ENCODE peak calls at places on chromosome 10, in four cellular contexts. One of them, this sample, is unnamed.

GRCh38 chr10:65818990-65819389 is 1106.8 kb upstream of the LRRTM3 start:
- DNase-seq in stimulated activated CD4-positive, alpha-beta T cell treated with anti-CD3 and anti-CD28 coated beads, Interleukin-2, amount 100 ng/mL, for 48 hours: no peak
- DNase-seq in RCC 7860: no peak
- DNase-seq in activated CD8-positive, alpha-beta T cell treated with anti-CD3 and anti-CD28 coated beads for 36 hours: no peak
- DNase-seq in this sample: no peak

GRCh38 chr10:71708301-71708703 is 11.3 kb downstream of the C10orf105 start:
- DNase-seq in stimulated activated CD4-positive, alpha-beta T cell treated with anti-CD3 and anti-CD28 coated beads, Interleukin-2, amount 100 ng/mL, for 48 hours: peak
- DNase-seq in RCC 7860: no peak
- DNase-seq in activated CD8-positive, alpha-beta T cell treated with anti-CD3 and anti-CD28 coated beads for 36 hours: peak
- DNase-seq in this sample: peak

GRCh38 chr10:132447446-132448247 is 50.6 kb downstream of the PWWP2B start:
- DNase-seq in stimulated activated CD4-positive, alpha-beta T cell treated with anti-CD3 and anti-CD28 coated beads, Interleukin-2, amount 100 ng/mL, for 48 hours: peak
- DNase-seq in RCC 7860: peak
- DNase-seq in activated CD8-positive, alpha-beta T cell treated with anti-CD3 and anti-CD28 coated beads for 36 hours: peak
- DNase-seq in this sample: no peak

GRCh38 chr10:3293536-3294431 is 121.2 kb upstream of the PITRM1 start:
- DNase-seq in stimulated activated CD4-positive, alpha-beta T cell treated with anti-CD3 and anti-CD28 coated beads, Interleukin-2, amount 100 ng/mL, for 48 hours: no peak
- DNase-seq in RCC 7860: no peak
- DNase-seq in activated CD8-positive, alpha-beta T cell treated with anti-CD3 and anti-CD28 coated beads for 36 hours: no peak
- DNase-seq in this sample: no peak

GRCh38 chr10:4983615-4984216 is 19.9 kb downstream of the AKR1C2 start:
- DNase-seq in stimulated activated CD4-positive, alpha-beta T cell treated with anti-CD3 and anti-CD28 coated beads, Interleukin-2, amount 100 ng/mL, for 48 hours: no peak
- DNase-seq in RCC 7860: no peak
- DNase-seq in activated CD8-positive, alpha-beta T cell treated with anti-CD3 and anti-CD28 coated beads for 36 hours: no peak
- DNase-seq in this sample: no peak

GRCh38 chr10:69092959-69093850 is 5.3 kb downstream of the SRGN start:
- DNase-seq in stimulated activated CD4-positive, alpha-beta T cell treated with anti-CD3 and anti-CD28 coated beads, Interleukin-2, amount 100 ng/mL, for 48 hours: peak
- DNase-seq in RCC 7860: peak
- DNase-seq in activated CD8-positive, alpha-beta T cell treated with anti-CD3 and anti-CD28 coated beads for 36 hours: peak
- DNase-seq in this sample: no peak

GRCh38 chr10:13633689-13634088 is 46.9 kb downstream of the PRPF18 start:
- DNase-seq in stimulated activated CD4-positive, alpha-beta T cell treated with anti-CD3 and anti-CD28 coated beads, Interleukin-2, amount 100 ng/mL, for 48 hours: no peak
- DNase-seq in RCC 7860: no peak
- DNase-seq in activated CD8-positive, alpha-beta T cell treated with anti-CD3 and anti-CD28 coated beads for 36 hours: no peak
- DNase-seq in this sample: no peak

GRCh38 chr10:3622427-3622826 is 162.6 kb downstream of the KLF6 start:
- DNase-seq in stimulated activated CD4-positive, alpha-beta T cell treated with anti-CD3 and anti-CD28 coated beads, Interleukin-2, amount 100 ng/mL, for 48 hours: no peak
- DNase-seq in RCC 7860: no peak
- DNase-seq in activated CD8-positive, alpha-beta T cell treated with anti-CD3 and anti-CD28 coated beads for 36 hours: peak
- DNase-seq in this sample: no peak

GRCh38 chr10:122557516-122557915 is 3.0 kb upstream of the DMBT1 start:
- DNase-seq in stimulated activated CD4-positive, alpha-beta T cell treated with anti-CD3 and anti-CD28 coated beads, Interleukin-2, amount 100 ng/mL, for 48 hours: no peak
- DNase-seq in RCC 7860: no peak
- DNase-seq in activated CD8-positive, alpha-beta T cell treated with anti-CD3 and anti-CD28 coated beads for 36 hours: no peak
- DNase-seq in this sample: no peak

GRCh38 chr10:14692344-14693199 is 82.1 kb downstream of the FAM107B start:
- DNase-seq in stimulated activated CD4-positive, alpha-beta T cell treated with anti-CD3 and anti-CD28 coated beads, Interleukin-2, amount 100 ng/mL, for 48 hours: no peak
- DNase-seq in RCC 7860: no peak
- DNase-seq in activated CD8-positive, alpha-beta T cell treated with anti-CD3 and anti-CD28 coated beads for 36 hours: peak
- DNase-seq in this sample: no peak

This sample was measured in GM19239.